ENCODE peak calls at places on chromosomes 13 and 19, in nine cellular contexts. E is mucosa of descending colon, F is T-helper 2 cell, Q is mammary epithelial cell, X is brain microvascular endothelial cell, G is non-pigmented ciliary epithelial cell, C is tibial artery, D is dorsolateral prefrontal cortex, B is fibroblast of lung. W is an unnamed sample.

GRCh38 chr13:75217949-75218348 is 264.0 kb downstream of the TBC1D4 start:
- DNase-seq in E (no peak), F (no peak), Q (peak), X (peak), G (no peak), C (no peak), D (no peak), B (peak), W (peak)

GRCh38 chr13:30338331-30338851 is 31.0 kb upstream of the KATNAL1 start:
- DNase-seq in E (no peak), F (no peak), Q (peak), X (peak), G (no peak), C (no peak), D (no peak), B (peak), W (no peak)

GRCh38 chr19:40089462-40089861 is 1.3 kb downstream of the ZNF780A start:
- DNase-seq in E (no peak), F (no peak), Q (peak), X (peak), G (no peak), C (no peak), D (no peak), B (peak), W (peak)

GRCh38 chr19:11377237-11377636 is 2.8 kb downstream of the SWSAP1 start:
- DNase-seq in E (no peak), F (no peak), Q (peak), X (peak), G (peak), C (no peak), D (no peak), B (peak), W (peak)

GRCh38 chr19:38209152-38209551 is 14.9 kb downstream of the DPF1 start:
- DNase-seq in E (no peak), F (no peak), Q (no peak), X (no peak), G (no peak), C (no peak), D (no peak), B (no peak), W (no peak)

GRCh38 chr13:33940256-33940655 is 122.3 kb downstream of the RFC3 start:
- DNase-seq in E (no peak), F (no peak), Q (no peak), X (no peak), G (no peak), C (no peak), D (no peak), B (no peak), W (no peak)

GRCh38 chr19:507286-508203 is at the start of gene TPGS1:
- DNase-seq in E (peak), F (peak), Q (peak), X (peak), G (no peak), C (peak), D (peak), B (peak), W (peak)

GRCh38 chr13:97125051-97125809 is 96.9 kb upstream of the MBNL2 start:
- DNase-seq in E (peak), F (no peak), Q (peak), X (peak), G (peak), C (no peak), D (no peak), B (peak), W (peak)

GRCh38 chr19:7699422-7700127 is 2.4 kb downstream of the FCER2 start:
- DNase-seq in E (no peak), F (no peak), Q (peak), X (no peak), G (no peak), C (no peak), D (no peak), B (peak), W (no peak)

GRCh38 chr19:15123900-15124299 is 16.7 kb downstream of the SYDE1 start:
- DNase-seq in E (peak), F (no peak), Q (no peak), X (no peak), G (no peak), C (peak), D (peak), B (no peak), W (no peak)

GRCh38 chr19:18168673-18169381 is 4.8 kb upstream of the IFI30 start:
- DNase-seq in E (no peak), F (no peak), Q (no peak), X (no peak), G (no peak), C (no peak), D (no peak), B (no peak), W (no peak)

GRCh38 chr13:43484432-43485225 is 302.1 kb downstream of the ENOX1 start:
- DNase-seq in E (peak), F (no peak), Q (peak), X (no peak), G (no peak), C (peak), D (no peak), B (no peak), W (no peak)

GRCh38 chr13:76293346-76293745 is 592.9 kb downstream of the KCTD12 start:
- DNase-seq in E (no peak), F (no peak), Q (peak), X (no peak), G (peak), C (no peak), D (no peak), B (peak), W (peak)

GRCh38 chr19:46529622-46530451 is 34.2 kb upstream of the PNMA8B start:
- DNase-seq in E (peak), F (peak), Q (peak), X (peak), G (no peak), C (peak), D (peak), B (peak), W (peak)

GRCh38 chr13:31322025-31322424 is 122.2 kb downstream of the B3GLCT start:
- DNase-seq in E (no peak), F (no peak), Q (peak), X (peak), G (no peak), C (no peak), D (no peak), B (no peak), W (peak)

GRCh38 chr13:99813346-99814095 is 158.0 kb downstream of the ZIC5 start:
- DNase-seq in E (no peak), F (no peak), Q (no peak), X (no peak), G (no peak), C (no peak), D (no peak), B (no peak), W (no peak)

GRCh38 chr13:49791753-49792549 is 531 bp downstream of the KPNA3 start:
- DNase-seq in E (peak), F (peak), Q (peak), X (peak), G (no peak), C (peak), D (peak), B (peak), W (peak)

GRCh38 chr19:10105241-10106099 is 692 bp upstream of the PPAN start:
- DNase-seq in E (no peak), F (no peak), Q (no peak), X (no peak), G (no peak), C (no peak), D (no peak), B (no peak), W (no peak)

GRCh38 chr13:110354209-110354627 is 47.1 kb downstream of the COL4A2 start:
- DNase-seq in E (peak), F (no peak), Q (no peak), X (no peak), G (no peak), C (peak), D (no peak), B (no peak), W (no peak)

GRCh38 chr13:21060827-21061076 is 634 bp downstream of the LATS2 start:
- DNase-seq in E (no peak), F (no peak), Q (no peak), X (no peak), G (no peak), C (peak), D (no peak), B (no peak), W (no peak)

GRCh38 chr13:46551410-46552301 is 1.3 kb upstream of the LRCH1 start:
- DNase-seq in E (peak), F (peak), Q (peak), X (peak), G (no peak), C (peak), D (peak), B (peak), W (peak)

GRCh38 chr13:66461021-66461420 is 769.1 kb downstream of the PCDH9 start:
- DNase-seq in E (no peak), F (no peak), Q (no peak), X (no peak), G (peak), C (no peak), D (no peak), B (peak), W (no peak)